ENCODE peak calls at places on chromosome 21, in four cellular contexts. R is glutamatergic neuron, D is A549, U is neural crest cell. E is an unnamed sample.

GRCh38 chr21:36163780-36164426 is 7.3 kb downstream of the DOP1B start:
- DNase-seq in D (no peak), U (no peak), R (no peak), E (no peak)

GRCh38 chr21:45104560-45104959 is 30.2 kb downstream of the ADARB1 start:
- DNase-seq in R (no peak), D (no peak), U (no peak), E (peak)

GRCh38 chr21:31711326-31711725 is 20.6 kb downstream of the SCAF4 start:
- DNase-seq in U (no peak), D (no peak), R (no peak), E (no peak)

GRCh38 chr21:33109574-33110339 is 39.8 kb downstream of the OLIG1 start:
- DNase-seq in R (peak), U (peak), D (no peak), E (no peak)

GRCh38 chr21:45225741-45226327 is 61.9 kb downstream of the POFUT2 start:
- DNase-seq in D (no peak), R (no peak), U (no peak), E (no peak)

GRCh38 chr21:45768741-45769049 is 125.2 kb downstream of the PCBP3 start:
- DNase-seq in R (no peak), D (no peak), U (no peak), E (no peak)

GRCh38 chr21:45329261-45330074 is 41.8 kb upstream of the POFUT2 start:
- DNase-seq in D (peak), U (no peak), R (no peak), E (no peak)

GRCh38 chr21:45423201-45423955 is 18.4 kb downstream of the COL18A1 start:
- DNase-seq in U (no peak), D (no peak), R (no peak), E (peak)

GRCh38 chr21:36504067-36505058 is 24.4 kb upstream of the CLDN14 start:
- DNase-seq in R (no peak), D (peak), U (peak), E (no peak)

GRCh38 chr21:15121655-15122120 is 56.9 kb upstream of the NRIP1 start:
- DNase-seq in U (no peak), D (peak), R (no peak), E (peak)

GRCh38 chr21:36820176-36821031 is 121.5 kb downstream of the SIM2 start:
- DNase-seq in U (no peak), D (no peak), R (peak), E (no peak)

GRCh38 chr21:32611471-32611997 is 643 bp downstream of the CFAP298 start:
- DNase-seq in R (peak), U (peak), D (no peak), E (no peak)

GRCh38 chr21:16742116-16742515 is 770.7 kb upstream of the CXADR start:
- DNase-seq in D (no peak), R (no peak), U (no peak), E (no peak)

GRCh38 chr21:46457801-46458314 is 833 bp upstream of the DIP2A start:
- DNase-seq in D (peak), R (peak), U (no peak), E (peak)

GRCh38 chr21:36661511-36662309 is 37.2 kb upstream of the SIM2 start:
- DNase-seq in U (peak), R (peak), D (peak), E (peak)

GRCh38 chr21:42540396-42540795 is 26.7 kb downstream of the SLC37A1 start:
- DNase-seq in D (no peak), U (no peak), R (no peak), E (no peak)
- TF ChIP-seq CTCF in D (no peak), U (no peak), R (no peak), E (no peak)

GRCh38 chr21:38680401-38680800 is 125.3 kb upstream of the ETS2 start:
- DNase-seq in D (no peak), R (no peak), U (no peak), E (no peak)

GRCh38 chr21:38679531-38679930 is 126.2 kb upstream of the ETS2 start:
- DNase-seq in R (no peak), U (no peak), D (no peak), E (peak)

GRCh38 chr21:38688068-38688467 is 117.7 kb upstream of the ETS2 start:
- DNase-seq in R (no peak), U (no peak), D (no peak), E (no peak)

GRCh38 chr21:38678827-38679226 is 126.9 kb upstream of the ETS2 start:
- DNase-seq in U (no peak), D (no peak), R (no peak), E (no peak)

DNA sequence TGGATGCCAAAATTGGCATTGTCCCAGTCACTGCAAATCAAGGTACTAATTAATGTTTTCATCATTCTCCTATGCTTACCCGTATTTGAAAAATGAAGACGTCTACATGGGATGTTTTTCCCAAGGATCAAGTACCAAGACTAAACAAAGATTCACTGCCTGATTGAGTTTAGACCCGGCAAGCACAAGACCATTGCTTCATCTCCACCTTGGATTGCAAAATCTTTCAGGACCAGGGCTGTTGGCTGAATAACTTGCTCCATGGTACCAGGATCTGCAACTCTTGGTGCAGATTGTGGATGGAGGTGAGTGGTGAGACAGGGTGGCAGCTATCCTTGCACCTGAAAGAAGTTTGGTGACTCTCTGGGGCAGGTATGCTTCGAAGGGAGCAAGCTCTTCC is 122.5 kb upstream of the ETS2 start:
- DNase-seq in U (no peak), R (no peak), D (no peak), E (no peak)
- TF ChIP-seq CTCF in U (no peak), R (no peak), D (no peak), E (no peak)

DNA sequence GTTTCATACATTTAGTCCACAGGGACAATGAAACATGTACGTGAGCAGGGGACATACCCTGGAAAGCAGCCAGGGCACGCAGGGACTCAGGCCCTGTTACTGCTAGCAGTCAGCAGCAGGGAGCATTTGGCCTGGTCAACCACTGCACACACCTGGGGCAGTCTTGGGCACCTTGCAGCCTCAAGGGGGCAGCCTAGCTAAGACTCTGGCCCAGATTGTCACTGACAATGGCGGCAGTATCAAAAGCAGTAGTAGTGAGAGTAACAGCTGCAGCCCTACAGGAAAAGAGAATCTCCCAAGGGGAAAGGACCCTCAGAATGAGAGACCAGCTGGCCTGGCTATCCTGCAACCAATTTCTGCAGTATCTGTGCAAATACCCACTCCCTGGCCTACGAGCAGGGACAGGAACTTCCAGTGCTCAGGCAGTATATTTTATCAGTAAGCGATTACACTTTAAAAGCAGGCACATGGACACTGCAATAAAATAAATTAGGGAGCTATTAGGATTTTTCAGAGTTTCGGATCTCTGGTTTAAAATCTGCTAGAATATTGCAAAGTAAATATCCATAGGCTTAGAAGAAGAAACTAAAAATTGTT is 475.6 kb downstream of the LTN1 start:
- DNase-seq in D (peak), R (peak), U (peak), E (peak)
- TF ChIP-seq CTCF in D (peak), R (peak), U (peak), E (peak)

GRCh38 chr21:38716088-38716487 is 89.6 kb upstream of the ETS2 start:
- DNase-seq in D (no peak), U (no peak), R (no peak), E (no peak)

GRCh38 chr21:38716942-38717341 is 88.8 kb upstream of the ETS2 start:
- DNase-seq in U (no peak), D (no peak), R (no peak), E (no peak)

GRCh38 chr21:38714998-38715397 is 90.7 kb upstream of the ETS2 start:
- DNase-seq in D (no peak), R (no peak), U (no peak), E (no peak)

GRCh38 chr21:38712076-38712475 is 93.7 kb upstream of the ETS2 start:
- DNase-seq in U (peak), D (peak), R (peak), E (no peak)
- TF ChIP-seq CTCF in U (peak), D (peak), R (no peak), E (peak)

E was measured in heart right ventricle.